ENCODE peak calls at places on chromosome 21, in eight cellular contexts. H is activated naive CD8-positive, alpha-beta T cell treated with anti-CD3 and anti-CD28 coated beads, Interleukin-2, amount 50 U/mL, for 24 hours; Y is caudate nucleus; E is fibroblast of lung; C is fibroblast of mammary gland; T is ELR; B is activated T-helper 1 cell treated with Interleukin-2 at 50 U/mL for 16 hours; M is adipocyte. N is an unnamed sample.

GRCh38 chr21:45404726-45405270 is at the start of gene COL18A1:
- DNase-seq in M (peak; percentile 79), H (peak; percentile 39), E (peak; percentile 56), B (no peak), Y (no peak), T (peak; percentile 65), C (peak; percentile 26), N (peak; percentile 47)

GRCh38 chr21:37878946-37879660 is 37.2 kb downstream of the KCNJ6 start:
- DNase-seq in C (peak; percentile 79), H (no peak), Y (no peak), B (no peak), E (peak; percentile 77), T (peak; percentile 97), M (peak; percentile 20), N (no peak)

GRCh38 chr21:39612233-39613028 is at the start of gene B3GALT5:
- DNase-seq in M (peak; percentile 80), C (peak; percentile 16), T (peak; percentile 63), H (no peak), B (no peak), Y (no peak), E (peak; percentile 22), N (peak; percentile 67)

GRCh38 chr21:28731700-28732321 is 260.9 kb downstream of the LTN1 start:
- DNase-seq in C (no peak), B (no peak), T (no peak), Y (no peak), E (no peak), H (no peak), M (no peak), N (no peak)

GRCh38 chr21:44380876-44381275 is 27.5 kb downstream of the TRPM2 start:
- DNase-seq in C (no peak), T (no peak), Y (no peak), E (no peak), H (no peak), M (no peak), B (no peak), N (no peak)

GRCh38 chr21:29114765-29115164 is 15.7 kb upstream of the MAP3K7CL start:
- DNase-seq in H (no peak), C (peak; percentile 79), E (peak; percentile 81), M (peak; percentile 40), Y (no peak), B (no peak), T (peak; percentile 88), N (no peak)

GRCh38 chr21:41466024-41466820 is 40.2 kb downstream of the MX1 start:
- DNase-seq in B (no peak), C (no peak), H (no peak), Y (no peak), E (no peak), M (no peak), T (no peak), N (no peak)

GRCh38 chr21:27674037-27674436 is 707.1 kb upstream of the ADAMTS5 start:
- DNase-seq in H (no peak), Y (no peak), B (no peak), E (peak; percentile 77), T (peak; percentile 75), M (peak; percentile 67), C (peak; percentile 92), N (no peak)

GRCh38 chr21:45109831-45110492 is 35.6 kb downstream of the ADARB1 start:
- DNase-seq in Y (no peak), C (no peak), M (no peak), T (no peak), E (no peak), B (no peak), H (peak; percentile 66), N (no peak)

GRCh38 chr21:32021319-32022027 is 148.7 kb downstream of the HUNK start:
- DNase-seq in E (no peak), H (no peak), T (no peak), M (no peak), Y (no peak), B (no peak), C (no peak), N (peak; percentile 27)

N was measured in upper lobe of left lung.